ENCODE peak calls at places on chromosomes 13 and 19, in five cellular contexts. Q is H1, K is GM12878, V is NT2/D1, W is HepG2. J is an unnamed sample.

GRCh38 chr19:51135004-51135403 is 7.1 kb upstream of the SIGLEC7 start:
- DNase-seq in K (no peak), W (no peak), Q (no peak), V (no peak), J (no peak)

GRCh38 chr13:72221276-72221962 is 354.4 kb upstream of the DACH1 start:
- DNase-seq in K (no peak), Q (peak; percentile 75), W (peak; percentile 28), V (peak; percentile 65), J (peak; percentile 94)

GRCh38 chr19:44643605-44644390 is at the start of gene PVR:
- DNase-seq in K (no peak), V (no peak), W (peak; percentile 50), Q (peak; percentile 29), J (peak; percentile 90)

GRCh38 chr13:114009590-114010400 is 35.9 kb upstream of the C13orf46 start:
- DNase-seq in W (no peak), K (no peak), Q (no peak), V (no peak), J (no peak)

GRCh38 chr19:30314056-30314804 is 58.0 kb upstream of the ZNF536 start:
- DNase-seq in Q (no peak), W (peak; percentile 3), K (no peak), V (no peak), J (no peak)

GRCh38 chr19:8577741-8578140 is 499 bp upstream of the MYO1F start:
- DNase-seq in V (no peak), Q (no peak), K (no peak), W (no peak), J (no peak)

GRCh38 chr13:23570099-23570926 is at the start of gene TNFRSF19:
- DNase-seq in K (no peak), W (peak; percentile 98), V (no peak), Q (no peak), J (peak; percentile 55)

GRCh38 chr13:49304763-49305695 is 57.3 kb downstream of the CDADC1 start:
- DNase-seq in Q (no peak), W (no peak), V (no peak), K (no peak), J (no peak)

GRCh38 chr13:48585456-48585840 is 52.6 kb upstream of the RCBTB2 start:
- DNase-seq in W (peak; percentile 43), K (no peak), V (no peak), Q (no peak), J (no peak)

GRCh38 chr13:60372141-60372540 is 24.9 kb upstream of the TDRD3 start:
- DNase-seq in K (no peak), W (no peak), V (no peak), Q (no peak), J (no peak)

GRCh38 chr19:8515317-8515716 is 1.4 kb upstream of the ZNF414 start:
- DNase-seq in K (no peak), W (no peak), V (no peak), Q (no peak), J (no peak)

GRCh38 chr19:58559275-58560006 is 1.0 kb upstream of the UBE2M start:
- DNase-seq in V (peak; percentile 48), W (peak; percentile 92), K (peak; percentile 76), Q (no peak), J (peak; percentile 87)

GRCh38 chr19:17579523-17580244 is 24.2 kb downstream of the COLGALT1 start:
- DNase-seq in K (no peak), W (no peak), Q (peak; percentile 87), V (peak; percentile 72), J (peak; percentile 89)

GRCh38 chr19:10864538-10864899 is 6.8 kb upstream of the CARM1 start:
- DNase-seq in V (peak; percentile 66), K (no peak), Q (no peak), W (peak; percentile 68), J (peak; percentile 81)

GRCh38 chr13:76677047-76677446 is 209.2 kb downstream of the KCTD12 start:
- DNase-seq in K (no peak), W (no peak), Q (no peak), V (no peak), J (no peak)

GRCh38 chr13:43196171-43196611 is 172.8 kb downstream of the DNAJC15 start:
- DNase-seq in K (no peak), W (no peak), V (no peak), Q (no peak), J (no peak)

GRCh38 chr19:38561053-38561606 is 56.6 kb downstream of the MAP4K1 start:
- DNase-seq in W (no peak), K (no peak), V (no peak), Q (no peak), J (no peak)

GRCh38 chr13:67351114-67351513 is 121.0 kb upstream of the PCDH9 start:
- DNase-seq in V (no peak), W (no peak), K (no peak), Q (no peak), J (no peak)

GRCh38 chr13:51618626-51619025 is 34.4 kb downstream of the WDFY2 start:
- DNase-seq in V (no peak), W (no peak), Q (no peak), K (no peak), J (no peak)

GRCh38 chr19:42343344-42344110 is 18.1 kb downstream of the MEGF8 start:
- DNase-seq in W (no peak), Q (no peak), V (no peak), K (no peak), J (no peak)

GRCh38 chr19:39327318-39327717 is 6.7 kb upstream of the LRFN1 start:
- DNase-seq in V (no peak), W (no peak), K (no peak), Q (no peak), J (no peak)

GRCh38 chr13:32585625-32586021 is 629 bp upstream of the PDS5B start:
- DNase-seq in W (no peak), K (no peak), V (no peak), Q (no peak), J (no peak)

GRCh38 chr13:51148952-51149573 is 38.0 kb upstream of the C13orf42 start:
- DNase-seq in Q (peak; percentile 66), K (no peak), W (no peak), V (no peak), J (peak; percentile 44)

GRCh38 chr13:113209880-113210421 is 538 bp downstream of the CUL4A start:
- DNase-seq in Q (no peak), K (no peak), V (no peak), W (peak; percentile 32), J (peak; percentile 13)

GRCh38 chr19:16000024-16000687 is 51.3 kb downstream of the OR10H4 start:
- DNase-seq in K (no peak), Q (no peak), V (no peak), W (no peak), J (no peak)

GRCh38 chr13:41361501-41361900 is 50.4 kb downstream of the NAA16 start:
- DNase-seq in W (no peak), V (no peak), K (no peak), Q (no peak), J (no peak)

GRCh38 chr19:48368942-48369341 is 4.8 kb downstream of the SYNGR4 start:
- DNase-seq in Q (no peak), K (no peak), W (no peak), V (no peak), J (no peak)

GRCh38 chr13:23941216-23941615 is 43.9 kb upstream of the C1QTNF9B start:
- DNase-seq in K (no peak), Q (no peak), W (no peak), V (no peak), J (no peak)

GRCh38 chr19:40799558-40800338 is 757 bp downstream of the EGLN2 start:
- DNase-seq in V (no peak), Q (no peak), K (no peak), W (no peak), J (peak; percentile 33)
- TF ChIP-seq SUZ12 in V (no peak), Q (no peak), K (no peak), W (no peak), J (no peak)

GRCh38 chr13:89784161-89784809 is 1563.2 kb upstream of the MIR17HG start:
- DNase-seq in K (no peak), W (no peak), V (no peak), Q (no peak), J (no peak)

GRCh38 chr13:89783221-89783755 is 1564.2 kb upstream of the MIR17HG start:
- DNase-seq in W (no peak), K (no peak), Q (no peak), V (no peak), J (no peak)
- TF ChIP-seq SUZ12 in W (no peak), K (no peak), Q (no peak), V (no peak), J (no peak)

GRCh38 chr19:13797058-13797440 is 1.8 kb downstream of the ZSWIM4 start:
- DNase-seq in V (no peak), Q (no peak), K (no peak), W (no peak), J (no peak)

GRCh38 chr19:13794752-13795589 is at the start of gene ZSWIM4:
- DNase-seq in K (peak; percentile 95), Q (peak; percentile 97), W (peak; percentile 98), V (peak; percentile 99), J (peak; percentile 97)

GRCh38 chr19:13797870-13798269 is 2.6 kb downstream of the ZSWIM4 start:
- DNase-seq in V (no peak), K (no peak), Q (no peak), W (no peak), J (no peak)

GRCh38 chr19:13795595-13796300 is 505 bp downstream of the ZSWIM4 start:
- DNase-seq in K (no peak), V (no peak), Q (no peak), W (no peak), J (no peak)

DNA sequence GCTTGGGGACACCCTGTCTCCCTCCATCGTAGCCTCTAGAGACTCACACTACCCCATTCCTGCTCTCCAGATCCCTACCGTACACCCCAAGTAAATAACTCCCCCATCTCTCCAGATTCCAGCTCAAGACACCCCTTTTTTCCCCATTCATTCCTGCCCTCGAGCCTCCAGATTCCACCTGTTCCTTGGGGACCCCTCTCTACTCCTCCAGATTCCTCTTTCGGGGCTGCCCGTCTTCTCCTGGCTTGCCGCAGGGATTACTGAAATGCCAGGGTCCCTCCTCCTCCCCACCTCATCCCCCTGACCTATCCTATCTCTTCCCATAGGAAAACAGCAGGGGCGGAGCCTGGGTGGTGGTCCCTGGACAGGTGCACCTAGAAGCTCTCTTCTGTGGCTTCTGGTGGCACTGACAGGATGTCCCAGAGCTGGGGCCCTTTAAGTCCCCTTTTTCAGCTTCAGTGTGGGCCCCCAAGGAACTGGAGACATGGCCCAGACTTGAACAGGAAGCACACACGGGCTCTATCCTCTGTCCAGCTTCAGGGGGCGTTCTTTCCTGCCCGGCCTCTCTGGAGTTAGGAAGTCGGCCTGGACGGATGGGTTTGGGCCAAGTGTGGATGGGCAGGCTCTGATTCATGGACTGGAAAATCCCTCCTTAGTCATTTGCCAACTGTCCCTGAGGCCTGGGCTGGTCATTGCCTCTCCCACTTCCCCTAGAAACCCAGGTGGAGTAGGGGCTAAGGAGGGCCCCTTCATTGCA is 1.2 kb downstream of the ZSWIM4 start:
- DNase-seq in W (peak; percentile 23), Q (no peak), V (no peak), K (no peak), J (no peak)
- TF ChIP-seq SUZ12 in W (no peak), Q (no peak), V (no peak), K (no peak), J (no peak)

GRCh38 chr19:54164369-54165068 is 5.0 kb upstream of the LENG1 start:
- DNase-seq in K (no peak), V (no peak), Q (peak; percentile 76), W (no peak), J (peak; percentile 67)

GRCh38 chr19:54160182-54160811 is 776 bp upstream of the LENG1 start:
- DNase-seq in Q (no peak), W (no peak), K (no peak), V (no peak), J (no peak)

GRCh38 chr19:54162884-54163283 is 3.4 kb upstream of the LENG1 start:
- DNase-seq in K (no peak), V (no peak), W (no peak), Q (no peak), J (no peak)

GRCh38 chr19:54160948-54161347 is 1.4 kb upstream of the LENG1 start:
- DNase-seq in Q (no peak), V (no peak), K (no peak), W (no peak), J (no peak)

GRCh38 chr19:54162241-54162805 is 2.8 kb upstream of the LENG1 start:
- DNase-seq in Q (no peak), V (no peak), K (no peak), W (no peak), J (peak; percentile 75)
- TF ChIP-seq SUZ12 in Q (no peak), V (no peak), K (no peak), W (no peak), J (no peak)

J was measured in HEK293T.